ENCODE peak calls at places on chromosomes 11 and 22, in eight cellular contexts. C is NCI-H774; F is immature natural killer cell; I is EL; G is activated effector memory CD4-positive, alpha-beta T cell treated with anti-CD3 and anti-CD28 coated beads, Interleukin-2, amount 50 U/mL, for 16 hours; A is BJ; E is Right ventricle myocardium superior; W is choroid plexus epithelial cell. Q is an unnamed sample.

GRCh38 chr22:41574847-41575381 is 14.1 kb downstream of the CSDC2 start:
- DNase-seq in W (no peak), I (no peak), A (no peak), G (no peak), F (no peak), E (peak), C (no peak), Q (no peak)

GRCh38 chr22:35549338-35549737 is 8.7 kb downstream of the RASD2 start:
- DNase-seq in I (no peak), A (no peak), C (no peak), E (peak), W (no peak), F (no peak), G (no peak), Q (no peak)

GRCh38 chr11:77519847-77520246 is 46.0 kb upstream of the PAK1 start:
- DNase-seq in G (no peak), A (no peak), W (no peak), C (no peak), I (no peak), F (no peak), E (no peak), Q (no peak)

GRCh38 chr22:42648368-42649260 is 578 bp downstream of the CYB5R3 start:
- DNase-seq in C (no peak), G (no peak), I (peak), F (peak), A (no peak), W (peak), E (peak), Q (no peak)

GRCh38 chr11:12390258-12390657 is 12.9 kb downstream of the PARVA start:
- DNase-seq in A (no peak), F (no peak), W (no peak), G (no peak), I (no peak), E (no peak), C (no peak), Q (no peak)

GRCh38 chr11:110297082-110297725 is 790 bp upstream of the RDX start:
- DNase-seq in A (no peak), E (no peak), F (no peak), W (no peak), G (no peak), I (peak), C (no peak), Q (no peak)

GRCh38 chr11:42473116-42473515 is 838.7 kb upstream of the API5 start:
- DNase-seq in G (no peak), I (no peak), W (no peak), F (no peak), E (no peak), C (no peak), A (no peak), Q (no peak)

GRCh38 chr11:111807098-111807497 is 40.9 kb upstream of the PPP2R1B start:
- DNase-seq in I (no peak), A (no peak), W (no peak), E (no peak), C (no peak), F (no peak), G (no peak), Q (no peak)

GRCh38 chr22:30424471-30425326 is 869 bp upstream of the MTFP1 start:
- DNase-seq in I (no peak), G (no peak), C (peak), E (no peak), W (no peak), F (no peak), A (no peak), Q (no peak)

GRCh38 chr22:46754110-46754799 is 8.2 kb upstream of the TBC1D22A start:
- DNase-seq in A (peak), G (peak), E (peak), I (peak), F (peak), C (no peak), W (peak), Q (peak)

GRCh38 chr11:97461934-97462333 is 1072.1 kb downstream of the JRKL start:
- DNase-seq in W (no peak), G (no peak), E (peak), A (no peak), F (no peak), I (no peak), C (no peak), Q (no peak)

GRCh38 chr11:12053606-12054361 is 45.4 kb upstream of the DKK3 start:
- DNase-seq in E (no peak), F (no peak), G (no peak), I (no peak), A (no peak), W (peak), C (no peak), Q (no peak)

GRCh38 chr11:44315947-44316387 is 6.0 kb upstream of the ALX4 start:
- DNase-seq in W (no peak), I (peak), A (no peak), G (no peak), E (no peak), F (no peak), C (peak), Q (no peak)

GRCh38 chr11:65036931-65037330 is 4.1 kb upstream of the SAC3D1 start:
- DNase-seq in A (no peak), F (no peak), C (no peak), G (no peak), W (no peak), E (peak), I (no peak), Q (no peak)

Q was measured in AG09309.